ENCODE peak calls at places on chromosome 21, in nine cellular contexts. F is HCT116; S is naive B cell; C is EL; H is NCI-H1694; O is stimulated activated CD4-positive, alpha-beta T cell treated with anti-CD3 and anti-CD28 coated beads, Interleukin-15, amount 100 ng/mL, for 24 hours; W is NT2/D1; R is foreskin fibroblast; D is endothelial cell. J is an unnamed sample.

GRCh38 chr21:46055863-46056281 is 42.0 kb upstream of the COL6A2 start:
- DNase-seq in R (peak), D (no peak), O (no peak), F (no peak), S (no peak), C (no peak), H (no peak), W (no peak), J (peak)

GRCh38 chr21:31034378-31034777 is 3.9 kb downstream of the KRTAP19-8 start:
- DNase-seq in W (no peak), D (no peak), F (no peak), C (no peak), S (no peak), R (no peak), H (no peak), O (no peak), J (no peak)

GRCh38 chr21:40512590-40512989 is 334.4 kb downstream of the DSCAM start:
- DNase-seq in D (no peak), W (peak), F (no peak), C (no peak), H (no peak), S (no peak), O (peak), R (no peak), J (no peak)

GRCh38 chr21:16863541-16863940 is 649.3 kb upstream of the CXADR start:
- DNase-seq in H (no peak), S (no peak), O (no peak), C (no peak), R (peak), W (no peak), D (no peak), F (no peak), J (no peak)

GRCh38 chr21:28224191-28224755 is 768.4 kb downstream of the LTN1 start:
- DNase-seq in C (no peak), H (no peak), S (no peak), O (no peak), W (no peak), F (no peak), R (no peak), D (no peak), J (no peak)

GRCh38 chr21:29523646-29524045 is 224.9 kb downstream of the BACH1 start:
- DNase-seq in F (no peak), W (no peak), O (no peak), S (no peak), D (no peak), H (no peak), R (peak), C (no peak), J (peak)

GRCh38 chr21:46078322-46078981 is 19.5 kb upstream of the COL6A2 start:
- DNase-seq in S (no peak), H (no peak), W (no peak), R (peak), F (no peak), O (no peak), C (peak), D (no peak), J (peak)

GRCh38 chr21:36792505-36792967 is 93.6 kb downstream of the SIM2 start:
- DNase-seq in D (no peak), O (no peak), W (no peak), H (no peak), R (peak), F (no peak), C (peak), S (no peak), J (no peak)

GRCh38 chr21:24123785-24124184 is 1483.5 kb downstream of the MRPL39 start:
- DNase-seq in R (no peak), S (no peak), C (no peak), O (no peak), F (no peak), D (no peak), W (no peak), H (no peak), J (no peak)

GRCh38 chr21:34844924-34845238 is 176.1 kb downstream of the CLIC6 start:
- DNase-seq in S (no peak), O (no peak), W (no peak), H (no peak), D (no peak), R (no peak), C (no peak), F (no peak), J (no peak)

GRCh38 chr21:34598931-34599400 is 15.9 kb downstream of the RCAN1 start:
- DNase-seq in O (no peak), C (peak), R (peak), F (peak), W (no peak), D (no peak), H (no peak), S (no peak), J (no peak)

GRCh38 chr21:26845066-26845749 is at the start of gene ADAMTS1:
- DNase-seq in W (peak), S (no peak), F (no peak), D (peak), H (peak), R (peak), O (peak), C (peak), J (peak)

GRCh38 chr21:43938751-43939442 is 73.2 kb upstream of the TRAPPC10 start:
- DNase-seq in C (peak), S (peak), O (peak), F (peak), R (peak), D (peak), H (peak), W (peak), J (peak)

GRCh38 chr21:43803558-43804300 is 14.4 kb downstream of the RRP1 start:
- DNase-seq in R (no peak), O (no peak), D (no peak), F (no peak), W (no peak), C (no peak), S (no peak), H (no peak), J (no peak)

GRCh38 chr21:29887313-29888009 is 52.3 kb downstream of the GRIK1 start:
- DNase-seq in W (no peak), S (no peak), D (no peak), O (no peak), C (no peak), R (no peak), H (no peak), F (no peak), J (no peak)

GRCh38 chr21:41133896-41134522 is 34.0 kb upstream of the BACE2 start:
- DNase-seq in R (peak), O (no peak), W (peak), S (no peak), F (peak), H (no peak), D (peak), C (peak), J (peak)

GRCh38 chr21:37751268-37751975 is 164.8 kb downstream of the KCNJ6 start:
- DNase-seq in R (no peak), D (no peak), F (no peak), H (no peak), O (no peak), C (no peak), W (no peak), S (no peak), J (peak)

GRCh38 chr21:41576010-41576615 is 68.2 kb upstream of the TMPRSS2 start:
- DNase-seq in O (no peak), F (no peak), S (no peak), C (no peak), H (no peak), R (no peak), W (no peak), D (no peak), J (no peak)

GRCh38 chr21:45524756-45525152 is 17.5 kb downstream of the SLC19A1 start:
- DNase-seq in H (no peak), D (no peak), F (no peak), W (no peak), C (no peak), R (no peak), O (peak), S (no peak), J (no peak)

GRCh38 chr21:36576441-36576840 is 96.5 kb upstream of the CLDN14 start:
- DNase-seq in S (no peak), W (no peak), R (no peak), F (no peak), D (no peak), O (no peak), C (no peak), H (no peak), J (no peak)

GRCh38 chr21:38861989-38862683 is 56.4 kb downstream of the ETS2 start:
- DNase-seq in C (no peak), S (peak), W (no peak), R (peak), O (no peak), F (no peak), D (no peak), H (no peak), J (no peak)

GRCh38 chr21:36776981-36777617 is 78.2 kb downstream of the SIM2 start:
- DNase-seq in O (no peak), W (no peak), C (no peak), D (no peak), F (no peak), R (no peak), H (no peak), S (no peak), J (no peak)

GRCh38 chr21:35922618-35923017 is 137.7 kb downstream of the SETD4 start:
- DNase-seq in R (peak), W (no peak), F (no peak), S (no peak), H (no peak), C (no peak), D (no peak), O (no peak), J (no peak)

GRCh38 chr21:42524341-42525227 is 10.9 kb downstream of the SLC37A1 start:
- DNase-seq in H (no peak), C (no peak), W (no peak), R (peak), D (no peak), S (peak), F (no peak), O (peak), J (no peak)

GRCh38 chr21:35864039-35864438 is 196.3 kb downstream of the SETD4 start:
- DNase-seq in C (no peak), F (no peak), S (no peak), H (no peak), R (no peak), W (no peak), O (no peak), D (no peak), J (no peak)

GRCh38 chr21:41733951-41734689 is 32.7 kb downstream of the RIPK4 start:
- DNase-seq in W (no peak), F (no peak), R (no peak), S (no peak), C (no peak), D (no peak), O (no peak), H (no peak), J (no peak)

GRCh38 chr21:16573581-16573980 is 843.8 kb downstream of the USP25 start:
- DNase-seq in H (no peak), D (no peak), F (no peak), W (no peak), S (no peak), C (peak), O (no peak), R (peak), J (peak)

GRCh38 chr21:43276811-43277210 is 108.0 kb downstream of the CRYAA start:
- DNase-seq in R (no peak), H (no peak), W (no peak), S (no peak), O (no peak), C (no peak), F (no peak), D (no peak), J (no peak)

GRCh38 chr21:30234643-30235042 is 18.7 kb upstream of the CLDN8 start:
- DNase-seq in F (no peak), S (no peak), W (no peak), H (no peak), C (no peak), O (no peak), D (no peak), R (peak), J (no peak)

GRCh38 chr21:38289697-38290096 is 32.9 kb downstream of the KCNJ15 start:
- DNase-seq in H (no peak), R (peak), F (no peak), S (no peak), D (no peak), C (peak), W (no peak), O (no peak), J (peak)